ENCODE peak calls at places on chromosomes 7 and 10, in ten cellular contexts. X is T-helper 1 cell; M is AG09319; C is germinal center; V is iPS-NIHi11; K is stimulated activated CD4-positive, alpha-beta T cell treated with anti-CD3 and anti-CD28 coated beads, Interleukin-4, amount 100 ng/mL, for 24 hours; T is SW480; Y is adrenal gland; Z is NCI-H2081 treated with DMSO at 0.1 percent for 48 hours; F is CD8-positive, alpha-beta T cell. D is an unnamed sample.

GRCh38 chr10:88186335-88186734 is 322.9 kb downstream of the PTEN start:
- DNase-seq in K (no peak), V (no peak), Z (no peak), M (peak), Y (no peak), X (no peak), C (no peak), F (no peak), T (no peak), D (no peak)

GRCh38 chr10:1195828-1196227 is 139.6 kb downstream of the WDR37 start:
- DNase-seq in C (no peak), Z (no peak), T (no peak), M (no peak), K (no peak), V (no peak), X (no peak), F (no peak), Y (no peak), D (no peak)

GRCh38 chr7:34761627-34762026 is 103.6 kb downstream of the NPSR1 start:
- DNase-seq in T (no peak), C (no peak), Y (no peak), M (no peak), X (no peak), K (no peak), V (no peak), Z (no peak), F (no peak), D (no peak)

GRCh38 chr10:88582806-88583583 is at the start of gene RNLS:
- DNase-seq in K (peak), V (peak), C (peak), M (no peak), F (peak), Z (no peak), T (peak), Y (peak), X (peak), D (peak)

GRCh38 chr10:71187197-71187596 is 25.2 kb upstream of the UNC5B start:
- DNase-seq in Z (no peak), V (no peak), K (no peak), F (no peak), C (no peak), T (no peak), Y (no peak), X (no peak), M (no peak), D (no peak)

GRCh38 chr10:44385726-44386438 is 985 bp upstream of the CXCL12 start:
- DNase-seq in C (no peak), Y (no peak), V (no peak), M (no peak), T (no peak), X (no peak), F (no peak), Z (no peak), K (no peak), D (no peak)

GRCh38 chr7:42883950-42884349 is 27.9 kb downstream of the C7orf25 start:
- DNase-seq in K (no peak), Z (no peak), V (no peak), C (no peak), M (no peak), T (no peak), F (no peak), X (no peak), Y (peak), D (peak)

GRCh38 chr7:28068811-28069216 is 111.8 kb downstream of the JAZF1 start:
- DNase-seq in K (no peak), X (no peak), Z (no peak), F (no peak), V (no peak), Y (no peak), T (no peak), M (no peak), C (no peak), D (no peak)

GRCh38 chr10:68247931-68248330 is 16.0 kb upstream of the ATOH7 start:
- DNase-seq in Z (no peak), C (no peak), X (no peak), F (no peak), K (no peak), M (no peak), V (no peak), T (no peak), Y (no peak), D (no peak)

GRCh38 chr10:59290448-59290847 is 71.9 kb downstream of the FAM13C start:
- DNase-seq in C (no peak), M (no peak), Z (no peak), K (no peak), F (no peak), X (no peak), Y (no peak), T (peak), V (no peak), D (peak)

GRCh38 chr10:46523119-46523880 is 33.2 kb downstream of the GPRIN2 start:
- DNase-seq in V (no peak), F (no peak), Y (peak), Z (no peak), K (no peak), M (no peak), C (no peak), T (peak), X (no peak), D (no peak)

GRCh38 chr10:97538401-97538800 is 34.2 kb upstream of the ANKRD2 start:
- DNase-seq in Y (no peak), V (no peak), X (no peak), T (no peak), Z (no peak), F (no peak), M (no peak), K (no peak), C (no peak), D (no peak)

GRCh38 chr10:45471531-45472310 is 97.7 kb downstream of the ALOX5 start:
- DNase-seq in T (no peak), X (no peak), F (no peak), Y (no peak), C (no peak), V (peak), Z (no peak), K (no peak), M (no peak), D (no peak)

GRCh38 chr7:44969049-44969700 is 9.6 kb downstream of the MYO1G start:
- DNase-seq in M (no peak), Y (no peak), C (no peak), K (no peak), T (no peak), V (no peak), F (no peak), Z (no peak), X (no peak), D (no peak)

D was measured in NAMALWA.